ENCODE peak calls at places on chromosomes 6 and 20, in four cellular contexts. M, C, N and E are unnamed samples.

GRCh38 chr6:50602191-50602810 is 111.0 kb upstream of the TFAP2D start:
- DNase-seq in M (no peak), C (peak; percentile 41), N (peak; percentile 19), E (peak; percentile 9)

GRCh38 chr6:70241031-70241430 is 61.9 kb downstream of the COL9A1 start:
- DNase-seq in M (no peak), C (no peak), N (no peak), E (no peak)

GRCh38 chr6:167995731-167996151 is 1.7 kb upstream of the KIF25 start:
- DNase-seq in M (no peak), C (no peak), N (no peak), E (no peak)

GRCh38 chr6:37072526-37072925 is 67.1 kb downstream of the FGD2 start:
- DNase-seq in M (no peak), C (no peak), N (peak; percentile 24), E (no peak)

GRCh38 chr6:35731736-35732532 is 4.9 kb upstream of the ARMC12 start:
- DNase-seq in M (peak; percentile 67), C (peak; percentile 96), N (peak; percentile 98), E (peak; percentile 69)

GRCh38 chr6:11424395-11425050 is 113.0 kb upstream of the TMEM170B start:
- DNase-seq in M (no peak), C (no peak), N (no peak), E (no peak)

GRCh38 chr6:35850209-35850608 is 45.1 kb downstream of the LHFPL5 start:
- DNase-seq in M (no peak), C (no peak), N (no peak), E (no peak)

GRCh38 chr20:38290829-38291581 is 13.0 kb upstream of the BPI start:
- DNase-seq in M (no peak), C (peak; percentile 87), N (peak; percentile 50), E (peak; percentile 60)

GRCh38 chr6:144878577-144878976 is 593.4 kb downstream of the UTRN start:
- DNase-seq in M (no peak), C (no peak), N (no peak), E (no peak)

GRCh38 chr6:48610846-48611245 is 499.8 kb upstream of the PTCHD4 start:
- DNase-seq in M (no peak), C (no peak), N (no peak), E (no peak)

GRCh38 chr6:10235339-10235738 is 179.5 kb downstream of the TFAP2A start:
- DNase-seq in M (no peak), C (no peak), N (no peak), E (peak; percentile 37)

GRCh38 chr6:71419217-71419953 is 130.8 kb downstream of the OGFRL1 start:
- DNase-seq in M (no peak), C (no peak), N (no peak), E (no peak)

GRCh38 chr6:132115714-132116366 is 164.7 kb upstream of the CCN2 start:
- DNase-seq in M (no peak), C (no peak), N (no peak), E (no peak)

GRCh38 chr6:29760328-29760727 is 37.1 kb downstream of the HLA-F start:
- DNase-seq in M (no peak), C (no peak), N (no peak), E (no peak)

GRCh38 chr6:142881771-142882170 is 63.2 kb downstream of the HIVEP2 start:
- DNase-seq in M (no peak), C (no peak), N (no peak), E (no peak)

GRCh38 chr6:134822920-134823430 is 126.9 kb downstream of the ALDH8A1 start:
- DNase-seq in M (peak; percentile 36), C (peak; percentile 82), N (peak; percentile 82), E (peak; percentile 89)

GRCh38 chr20:2230671-2231488 is 64.9 kb upstream of the TGM3 start:
- DNase-seq in M (no peak), C (no peak), N (no peak), E (no peak)

GRCh38 chr20:22732751-22733150 is 148.4 kb upstream of the FOXA2 start:
- DNase-seq in M (no peak), C (peak; percentile 34), N (no peak), E (no peak)

GRCh38 chr6:42453649-42454427 is 2.1 kb upstream of the TRERF1 start:
- DNase-seq in M (no peak), C (no peak), N (no peak), E (peak; percentile 37)

GRCh38 chr20:62231292-62231691 is 7.0 kb upstream of the OSBPL2 start:
- DNase-seq in M (no peak), C (no peak), N (no peak), E (no peak)

GRCh38 chr6:166626177-166627038 is 643 bp downstream of the RPS6KA2 start:
- DNase-seq in M (no peak), C (no peak), N (no peak), E (peak; percentile 28)

GRCh38 chr6:36127462-36128016 is 2.8 kb upstream of the MAPK13 start:
- DNase-seq in M (no peak), C (peak; percentile 77), N (peak; percentile 92), E (no peak)

GRCh38 chr6:26175428-26176181 is 88.4 kb downstream of the HFE start:
- DNase-seq in M (no peak), C (peak; percentile 72), N (peak; percentile 74), E (peak; percentile 44)

DNA sequence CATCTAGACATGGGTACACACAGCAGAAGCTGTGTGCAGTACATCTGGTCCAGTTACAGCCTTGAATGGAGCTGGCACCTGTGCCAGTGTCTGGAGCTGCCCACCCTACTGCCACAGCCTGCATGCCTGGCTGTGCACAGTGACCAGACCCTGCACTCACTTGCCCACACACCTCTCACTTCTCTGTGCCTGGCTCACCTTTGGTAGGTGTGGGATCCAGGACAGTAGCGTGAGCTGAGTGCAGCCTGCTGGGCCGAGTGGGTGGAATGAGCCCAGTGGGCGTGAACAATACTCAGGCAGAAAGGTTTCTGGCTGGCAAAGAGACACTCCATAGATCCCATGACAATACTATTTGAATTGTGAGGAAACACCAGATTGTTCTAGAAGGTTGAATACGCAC is 839.5 kb upstream of the FLRT3 start:
- DNase-seq in M (no peak), C (no peak), N (no peak), E (no peak)
- TF ChIP-seq FOXK2 in M (no peak), C (no peak), N (no peak), E (no peak)

DNA sequence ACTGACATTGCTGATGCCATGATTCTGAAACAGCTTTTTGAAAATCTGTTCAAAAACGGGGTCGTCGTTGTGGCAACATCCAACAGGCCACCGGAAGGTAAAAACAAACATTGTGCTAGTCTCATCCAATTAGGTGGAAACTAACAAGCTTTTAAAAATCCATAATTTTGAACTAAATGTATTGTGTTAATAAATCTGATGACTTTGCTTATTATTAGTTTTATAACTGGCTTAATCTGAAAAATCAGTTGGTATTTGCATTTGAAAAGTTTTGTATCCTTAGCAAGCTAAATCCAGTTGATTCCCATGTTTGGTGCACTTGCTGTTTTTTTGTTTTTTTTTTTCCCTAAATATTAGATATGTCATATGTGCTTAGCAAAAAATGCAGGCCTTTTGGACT is 71.4 kb downstream of the AFG1L start:
- DNase-seq in M (no peak), C (no peak), N (no peak), E (no peak)
- TF ChIP-seq SP1 in M (no peak), C (no peak), N (no peak), E (no peak)

GRCh38 chr6:111527367-111527766 is 44.3 kb upstream of the REV3L start:
- DNase-seq in M (no peak), C (no peak), N (no peak), E (no peak)
- TF ChIP-seq FOXK2 in M (no peak), C (no peak), N (no peak), E (no peak)

GRCh38 chr6:86715676-86716075 is 221.7 kb upstream of the HTR1E start:
- DNase-seq in M (no peak), C (no peak), N (no peak), E (no peak)
- TF ChIP-seq SP1 in M (no peak), C (no peak), N (no peak), E (no peak)

GRCh38 chr20:32674362-32674789 is 635 bp upstream of the C20orf203 start:
- DNase-seq in M (no peak), C (peak; percentile 64), N (peak; percentile 83), E (peak; percentile 68)

GRCh38 chr20:32678948-32679347 is 5.2 kb upstream of the C20orf203 start:
- DNase-seq in M (no peak), C (no peak), N (no peak), E (no peak)

GRCh38 chr20:32672315-32672981 is 1.3 kb downstream of the C20orf203 start:
- DNase-seq in M (no peak), C (no peak), N (peak; percentile 55), E (no peak)

GRCh38 chr20:32672982-32673727 is 586 bp downstream of the C20orf203 start:
- DNase-seq in M (no peak), C (no peak), N (peak; percentile 38), E (peak; percentile 2)

GRCh38 chr20:32675223-32675975 is 1.7 kb upstream of the C20orf203 start:
- DNase-seq in M (no peak), C (no peak), N (no peak), E (no peak)
- TF ChIP-seq FOXK2 in M (no peak), C (no peak), N (no peak), E (no peak)

DNA sequence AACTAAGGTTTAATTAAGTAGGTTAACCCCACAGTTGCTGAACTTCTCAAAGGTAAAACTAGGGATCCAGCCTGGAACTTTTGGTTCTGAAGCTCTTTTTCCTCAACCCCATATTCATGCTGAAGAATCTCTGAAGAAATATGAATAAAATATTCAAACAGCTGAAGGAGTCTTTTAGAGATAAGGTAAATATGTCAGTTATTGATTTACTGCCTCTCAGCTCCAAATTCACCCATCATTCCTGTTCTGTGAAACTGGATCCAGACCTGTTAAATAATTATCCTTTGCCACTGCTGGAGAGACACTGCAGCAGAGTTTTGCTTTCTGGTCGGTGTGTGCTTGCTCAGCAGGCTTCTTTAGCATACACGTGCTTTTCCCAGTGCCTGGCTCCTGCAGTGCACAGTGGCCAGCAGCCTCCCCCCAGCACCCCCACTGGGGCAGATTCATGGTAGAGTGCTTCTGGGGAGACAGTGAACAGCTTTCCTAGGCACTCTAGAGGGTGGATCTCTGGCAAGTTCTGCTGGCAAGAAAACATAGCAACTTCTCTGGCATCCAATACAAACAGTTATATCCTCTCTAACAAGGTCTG is 62.0 kb upstream of the BCLAF1 start:
- DNase-seq in M (no peak), C (no peak), N (no peak), E (peak; percentile 31)
- TF ChIP-seq SP1 in M (no peak), C (no peak), N (no peak), E (no peak)